ENCODE peak calls at places on chromosomes 5 and 9, in ten cellular contexts. V is M059J; L is NCI-H1930; G is NCI-H1436; X is MM.1S; M is activated naive CD4-positive, alpha-beta T cell treated with anti-CD3 and anti-CD28 coated beads for 36 hours; D is fibroblast of lung; E is CD8-positive, alpha-beta T cell; U is NCI-H1105; R is heart right ventricle. S is an unnamed sample.

GRCh38 chr5:143129910-143130703 is 273.4 kb downstream of the NR3C1 start:
- DNase-seq in V (no peak), L (no peak), G (no peak), X (no peak), M (no peak), D (no peak), E (no peak), U (no peak), R (no peak), S (no peak)

GRCh38 chr9:114224247-114224610 is 68.9 kb downstream of the COL27A1 start:
- DNase-seq in V (peak), L (no peak), G (no peak), X (no peak), M (no peak), D (peak), E (no peak), U (no peak), R (no peak), S (no peak)

GRCh38 chr5:3027866-3028635 is 276.6 kb upstream of the IRX2 start:
- DNase-seq in V (no peak), L (no peak), G (no peak), X (no peak), M (no peak), D (no peak), E (no peak), U (no peak), R (no peak), S (no peak)

GRCh38 chr5:57780306-57780958 is 297.8 kb upstream of the ACTBL2 start:
- DNase-seq in V (peak), L (no peak), G (no peak), X (no peak), M (no peak), D (no peak), E (no peak), U (no peak), R (peak), S (no peak)

GRCh38 chr5:68478306-68479091 is 262.9 kb downstream of the PIK3R1 start:
- DNase-seq in V (peak), L (no peak), G (no peak), X (no peak), M (no peak), D (no peak), E (no peak), U (no peak), R (no peak), S (no peak)

GRCh38 chr5:170312666-170313065 is 15.1 kb upstream of the LCP2 start:
- DNase-seq in V (peak), L (no peak), G (no peak), X (no peak), M (peak), D (no peak), E (peak), U (no peak), R (no peak), S (no peak)

GRCh38 chr5:163807781-163808180 is 302.4 kb downstream of the MAT2B start:
- DNase-seq in V (no peak), L (no peak), G (no peak), X (no peak), M (no peak), D (peak), E (no peak), U (no peak), R (no peak), S (peak)

GRCh38 chr5:1930880-1931589 is 48.3 kb upstream of the IRX4 start:
- DNase-seq in V (no peak), L (peak), G (no peak), X (no peak), M (no peak), D (no peak), E (no peak), U (no peak), R (peak), S (no peak)

GRCh38 chr9:110303136-110303535 is 34.5 kb downstream of the TXNDC8 start:
- DNase-seq in V (peak), L (no peak), G (no peak), X (no peak), M (no peak), D (peak), E (no peak), U (no peak), R (no peak), S (no peak)

GRCh38 chr9:136511670-136512592 is 29.1 kb upstream of the SEC16A start:
- DNase-seq in V (no peak), L (no peak), G (no peak), X (no peak), M (no peak), D (no peak), E (no peak), U (no peak), R (peak), S (no peak)

GRCh38 chr5:96752341-96753016 is 55.3 kb downstream of the ERAP1 start:
- DNase-seq in V (peak), L (peak), G (peak), X (peak), M (peak), D (peak), E (peak), U (peak), R (peak), S (peak)

GRCh38 chr5:468401-468800 is 25.4 kb downstream of the EXOC3 start:
- DNase-seq in V (no peak), L (no peak), G (no peak), X (no peak), M (no peak), D (no peak), E (no peak), U (no peak), R (no peak), S (no peak)

GRCh38 chr9:69120380-69121154 is 53.5 kb upstream of the TJP2 start:
- DNase-seq in V (peak), L (no peak), G (peak), X (no peak), M (peak), D (peak), E (no peak), U (peak), R (no peak), S (no peak)

GRCh38 chr5:132225165-132226032 is 2.3 kb downstream of the P4HA2 start:
- DNase-seq in V (peak), L (no peak), G (peak), X (no peak), M (peak), D (peak), E (peak), U (peak), R (peak), S (no peak)

GRCh38 chr5:149210968-149211495 is 60.6 kb upstream of the AFAP1L1 start:
- DNase-seq in V (peak), L (no peak), G (no peak), X (no peak), M (peak), D (no peak), E (peak), U (no peak), R (peak), S (no peak)

GRCh38 chr5:42940853-42941252 is 99.3 kb downstream of the ANXA2R start:
- DNase-seq in V (no peak), L (no peak), G (no peak), X (no peak), M (no peak), D (no peak), E (no peak), U (no peak), R (no peak), S (no peak)

GRCh38 chr9:76713371-76713770 is 50.9 kb upstream of the PCA3 start:
- DNase-seq in V (no peak), L (no peak), G (no peak), X (no peak), M (no peak), D (no peak), E (no peak), U (no peak), R (no peak), S (no peak)

GRCh38 chr5:134572811-134573210 is 47.3 kb downstream of the JADE2 start:
- DNase-seq in V (no peak), L (no peak), G (no peak), X (no peak), M (no peak), D (no peak), E (no peak), U (no peak), R (no peak), S (no peak)

GRCh38 chr9:127198587-127198986 is 66.0 kb upstream of the GARNL3 start:
- DNase-seq in V (no peak), L (no peak), G (no peak), X (no peak), M (no peak), D (no peak), E (no peak), U (no peak), R (no peak), S (no peak)

GRCh38 chr9:16202913-16203734 is 650.3 kb downstream of the CCDC171 start:
- DNase-seq in V (peak), L (no peak), G (no peak), X (no peak), M (no peak), D (peak), E (no peak), U (no peak), R (no peak), S (peak)

GRCh38 chr5:79133657-79134451 is 22.2 kb downstream of the BHMT start:
- DNase-seq in V (peak), L (peak), G (peak), X (peak), M (peak), D (peak), E (peak), U (peak), R (peak), S (peak)